ENCODE peak calls at places on chromosomes 1 and 21, in four cellular contexts. J is GM12878, D is A549, F is SK-N-SH. A is an unnamed sample.

GRCh38 chr1:116508984-116509980 is 61.5 kb downstream of the CD58 start:
- DNase-seq in J (no peak), D (peak; percentile 73), F (no peak), A (peak; percentile 89)

GRCh38 chr1:47189844-47190562 is at the start of gene PDZK1IP1:
- DNase-seq in J (no peak), D (peak; percentile 55), F (no peak), A (no peak)

GRCh38 chr1:113307771-113308451 is 82.4 kb upstream of the MAGI3 start:
- DNase-seq in J (no peak), D (peak; percentile 29), F (no peak), A (peak; percentile 41)

GRCh38 chr1:43976890-43977289 is 2.1 kb upstream of the B4GALT2 start:
- DNase-seq in J (no peak), D (no peak), F (no peak), A (no peak)

GRCh38 chr1:69433073-69433472 is 134.6 kb upstream of the LRRC7 start:
- DNase-seq in J (no peak), D (no peak), F (no peak), A (no peak)

GRCh38 chr1:192524223-192524622 is 51.4 kb upstream of the RGS1 start:
- DNase-seq in J (no peak), D (no peak), F (no peak), A (no peak)

GRCh38 chr1:41440321-41441090 is 44.0 kb downstream of the EDN2 start:
- DNase-seq in J (no peak), D (no peak), F (no peak), A (no peak)

GRCh38 chr1:222616535-222616934 is 1.4 kb upstream of the MIA3 start:
- DNase-seq in J (no peak), D (peak; percentile 8), F (no peak), A (peak; percentile 22)

GRCh38 chr1:235327559-235328270 is at the start of gene ARID4B:
- DNase-seq in J (no peak), D (no peak), F (peak; percentile 95), A (no peak)

GRCh38 chr1:169676001-169676400 is 35.4 kb downstream of the SELL start:
- DNase-seq in J (no peak), D (peak; percentile 57), F (no peak), A (no peak)

GRCh38 chr1:35178874-35179380 is 14.0 kb downstream of the SFPQ start:
- DNase-seq in J (no peak), D (no peak), F (no peak), A (peak; percentile 85)

GRCh38 chr1:28176492-28177470 is at the start of gene PTAFR:
- DNase-seq in J (no peak), D (no peak), F (no peak), A (no peak)

GRCh38 chr1:201354151-201354900 is 23.2 kb downstream of the TNNT2 start:
- DNase-seq in J (no peak), D (no peak), F (no peak), A (no peak)

GRCh38 chr1:30908446-30908885 is at the start of gene SDC3:
- DNase-seq in J (no peak), D (no peak), F (peak; percentile 84), A (no peak)

GRCh38 chr21:27406297-27407009 is 439.6 kb upstream of the ADAMTS5 start:
- DNase-seq in J (no peak), D (no peak), F (peak; percentile 18), A (no peak)

GRCh38 chr1:234919061-234919755 is 209.4 kb downstream of the TOMM20 start:
- DNase-seq in J (no peak), D (no peak), F (no peak), A (no peak)

GRCh38 chr1:206037521-206037920 is 13.8 kb upstream of the CTSE start:
- DNase-seq in J (no peak), D (no peak), F (no peak), A (no peak)

GRCh38 chr1:27365372-27366112 is 1.2 kb downstream of the MAP3K6 start:
- DNase-seq in J (no peak), D (peak; percentile 87), F (peak; percentile 97), A (peak; percentile 68)

GRCh38 chr1:40344597-40344996 is 27.5 kb upstream of the COL9A2 start:
- DNase-seq in J (no peak), D (peak; percentile 11), F (peak; percentile 13), A (peak; percentile 43)
- TF ChIP-seq PBX3 in J (no peak), D (no peak), F (peak; percentile 54), A (no peak)

DNA sequence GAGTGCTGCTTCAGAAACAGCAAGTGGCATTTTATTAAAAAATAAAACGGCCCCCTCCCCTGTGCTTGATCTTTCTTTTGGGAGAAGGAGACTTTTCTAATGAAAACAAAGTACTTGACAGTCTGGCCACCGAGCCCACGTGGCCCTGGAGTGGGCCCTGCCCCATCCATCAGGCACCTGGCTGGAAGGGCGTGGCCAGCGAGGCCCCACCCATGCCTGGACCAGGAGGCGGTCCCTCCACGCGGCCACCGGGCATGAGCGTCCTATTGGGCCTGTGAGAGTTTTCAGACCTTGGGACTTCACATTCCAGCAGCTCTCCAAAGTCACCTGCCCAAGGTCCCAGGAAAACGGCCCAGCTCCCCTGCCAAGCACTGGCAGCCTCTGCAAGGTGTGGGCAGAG is 144.7 kb downstream of the CASZ1 start:
- DNase-seq in J (no peak), D (no peak), F (no peak), A (no peak)
- TF ChIP-seq PBX3 in J (no peak), D (no peak), F (no peak), A (no peak)

DNA sequence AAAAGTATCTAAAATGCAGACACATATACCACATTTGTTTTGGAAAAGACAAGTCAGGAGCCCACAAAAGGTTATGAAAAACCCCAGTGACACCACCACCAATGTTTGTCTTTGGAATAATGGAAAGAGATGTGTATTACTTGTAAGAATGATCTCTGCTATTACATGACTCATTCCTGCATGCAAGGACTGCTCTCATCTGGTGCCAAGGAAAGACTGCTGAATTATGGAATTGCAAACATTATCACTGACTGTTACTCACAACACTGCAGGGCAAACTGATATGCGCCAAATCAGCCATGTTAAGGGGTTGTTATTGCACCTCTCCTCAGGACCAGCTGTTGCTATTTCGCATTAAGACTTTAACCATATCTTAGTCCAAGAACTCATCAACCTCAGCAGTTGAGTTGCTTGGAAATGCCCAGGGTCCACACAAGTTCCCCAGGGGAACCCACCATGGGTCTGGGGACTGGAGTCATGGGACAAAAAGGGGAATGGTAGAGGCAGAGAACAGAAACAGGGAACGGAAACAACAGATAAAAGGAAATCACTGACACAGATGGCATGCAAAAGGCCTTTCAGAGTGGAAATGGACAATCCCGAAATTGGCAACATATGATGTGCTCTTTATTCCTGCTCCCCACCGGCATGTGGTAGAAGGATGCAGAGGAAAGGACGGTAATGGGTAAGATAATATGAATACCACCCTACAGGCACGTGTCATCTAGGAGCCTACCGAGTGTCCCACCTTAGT is 34.4 kb downstream of the CAPZB start:
- DNase-seq in J (no peak), D (peak; percentile 74), F (peak; percentile 46), A (no peak)
- TF ChIP-seq PBX3 in J (no peak), D (no peak), F (peak; percentile 90), A (no peak)

DNA sequence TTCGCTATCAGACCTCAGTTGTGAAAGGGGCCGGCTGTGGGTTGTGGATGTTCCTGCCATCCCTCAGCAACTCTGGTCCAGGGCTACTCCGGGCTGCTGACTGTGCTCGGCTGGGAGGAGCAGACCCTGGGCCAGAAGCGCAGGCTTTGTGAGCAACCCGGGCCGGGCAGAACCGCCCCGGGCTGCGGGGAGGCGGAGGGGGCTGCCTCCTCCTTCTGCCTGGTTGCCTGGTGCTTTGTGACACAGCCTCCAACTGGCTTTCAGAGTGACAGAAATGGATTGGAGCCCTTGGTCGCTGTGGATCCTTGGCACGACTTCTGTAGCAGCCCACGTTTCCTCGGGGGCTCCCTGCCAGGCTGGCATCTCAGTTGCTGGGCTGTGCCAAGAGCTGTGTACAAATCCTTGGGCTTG is 10.0 kb downstream of the DRAXIN start:
- DNase-seq in J (no peak), D (no peak), F (peak; percentile 75), A (no peak)
- TF ChIP-seq PBX3 in J (no peak), D (no peak), F (no peak), A (no peak)

A was measured in HepG2.